ENCODE peak calls at places on chromosomes 13 and 19, in four cellular contexts. H is stimulated activated CD4-positive, alpha-beta T cell treated with anti-CD3 and anti-CD28 coated beads, Interleukin-4, amount 100 ng/mL, for 4 hours; A is neural progenitor cell; V is central memory CD4-positive, alpha-beta T cell. Y is an unnamed sample.

GRCh38 chr13:96925466-96925865 is 68.8 kb downstream of the OXGR1 start:
- DNase-seq in H (no peak), A (no peak), V (no peak), Y (no peak)

GRCh38 chr19:18764591-18765051 is 26.5 kb downstream of the COMP start:
- DNase-seq in H (no peak), A (no peak), V (no peak), Y (no peak)

GRCh38 chr13:73060251-73061160 is 1.7 kb downstream of the KLF5 start:
- DNase-seq in H (no peak), A (peak), V (no peak), Y (no peak)

GRCh38 chr13:79405501-79405830 is 589 bp downstream of the RBM26 start:
- DNase-seq in H (no peak), A (no peak), V (no peak), Y (peak)

GRCh38 chr13:112174476-112175110 is 107.6 kb downstream of the SOX1 start:
- DNase-seq in H (no peak), A (no peak), V (no peak), Y (no peak)

GRCh38 chr19:8640402-8641004 is 10.1 kb downstream of the NFILZ start:
- DNase-seq in H (no peak), A (no peak), V (no peak), Y (no peak)

GRCh38 chr19:6312018-6312417 is 21.4 kb downstream of the ACER1 start:
- DNase-seq in H (no peak), A (no peak), V (no peak), Y (peak)

GRCh38 chr13:33678906-33679657 is 138.9 kb upstream of the RFC3 start:
- DNase-seq in H (peak), A (no peak), V (peak), Y (peak)

GRCh38 chr19:1952635-1953034 is 11.7 kb downstream of the CSNK1G2 start:
- DNase-seq in H (no peak), A (no peak), V (no peak), Y (no peak)

GRCh38 chr19:56076413-56076998 is 44.6 kb downstream of the ZNF787 start:
- DNase-seq in H (peak), A (peak), V (no peak), Y (peak)

GRCh38 chr13:89267734-89268133 is 1596.6 kb downstream of the SLITRK5 start:
- DNase-seq in H (no peak), A (no peak), V (no peak), Y (no peak)

GRCh38 chr13:46296920-46297319 is 85.2 kb downstream of the LRRC63 start:
- DNase-seq in H (no peak), A (no peak), V (no peak), Y (no peak)

GRCh38 chr13:113562866-113563265 is 21.7 kb upstream of the TFDP1 start:
- DNase-seq in H (no peak), A (no peak), V (no peak), Y (no peak)

GRCh38 chr13:31110617-31111016 is 51.1 kb downstream of the HSPH1 start:
- DNase-seq in H (no peak), A (no peak), V (no peak), Y (no peak)

GRCh38 chr19:50688766-50689165 is 30.8 kb downstream of the SHANK1 start:
- DNase-seq in H (no peak), A (no peak), V (no peak), Y (no peak)

GRCh38 chr19:42286349-42287016 is 15.4 kb upstream of the PRR19 start:
- DNase-seq in H (no peak), A (no peak), V (no peak), Y (no peak)

GRCh38 chr19:10975374-10976036 is 14.7 kb downstream of the SMARCA4 start:
- DNase-seq in H (no peak), A (no peak), V (no peak), Y (no peak)

GRCh38 chr19:49676136-49676689 is 858 bp upstream of the PRMT1 start:
- DNase-seq in H (peak), A (peak), V (no peak), Y (peak)

GRCh38 chr19:17061205-17061604 is 14.0 kb downstream of the HAUS8 start:
- DNase-seq in H (no peak), A (no peak), V (no peak), Y (no peak)

GRCh38 chr13:110454956-110455355 is 106.6 kb downstream of the RAB20 start:
- DNase-seq in H (no peak), A (no peak), V (no peak), Y (no peak)

Y was measured in GM23338.